ENCODE peak calls at places on chromosome 11, in four cellular contexts. Z is psoas muscle, H is GM23338, X is endothelial cell. K is an unnamed sample.
A peak's percentile ranks its signal among the peaks of the same experiment; 100 is the strongest.

GRCh38 chr11:118415051-118415738 is 13.8 kb downstream of the ATP5MG start:
- DNase-seq in Z (no peak), H (no peak), X (no peak), K (no peak)

GRCh38 chr11:30914143-30914762 is 328.1 kb upstream of the MPPED2 start:
- DNase-seq in Z (peak; percentile 56), H (peak; percentile 87), X (peak; percentile 72), K (peak; percentile 77)

GRCh38 chr11:86990520-86990919 is 35.3 kb upstream of the FZD4 start:
- DNase-seq in Z (no peak), H (peak; percentile 81), X (no peak), K (no peak)

GRCh38 chr11:13152736-13153541 is 124.7 kb upstream of the BMAL1 start:
- DNase-seq in Z (no peak), H (peak; percentile 37), X (no peak), K (no peak)

GRCh38 chr11:60719406-60719805 is 5.1 kb upstream of the MS4A18 start:
- DNase-seq in Z (no peak), H (no peak), X (no peak), K (no peak)

GRCh38 chr11:75429902-75430691 is 2.9 kb downstream of the KLHL35 start:
- DNase-seq in Z (peak; percentile 80), H (peak; percentile 74), X (peak; percentile 66), K (peak; percentile 53)

GRCh38 chr11:127925430-127925829 is 661.9 kb downstream of the ETS1 start:
- DNase-seq in Z (no peak), H (no peak), X (no peak), K (no peak)

GRCh38 chr11:72274435-72274834 is 30.5 kb upstream of the PHOX2A start:
- DNase-seq in Z (no peak), H (no peak), X (no peak), K (no peak)

GRCh38 chr11:125394306-125394705 is 101.8 kb downstream of the FEZ1 start:
- DNase-seq in Z (no peak), H (no peak), X (no peak), K (no peak)

GRCh38 chr11:114832532-114833125 is 154.3 kb downstream of the NXPE2 start:
- DNase-seq in Z (no peak), H (peak; percentile 37), X (peak; percentile 23), K (no peak)

GRCh38 chr11:35366798-35367197 is 52.6 kb downstream of the SLC1A2 start:
- DNase-seq in Z (no peak), H (no peak), X (no peak), K (no peak)

GRCh38 chr11:85627332-85627997 is at the start of gene DLG2:
- DNase-seq in Z (no peak), H (peak; percentile 23), X (peak; percentile 6), K (no peak)

GRCh38 chr11:43927070-43927469 is 15.4 kb upstream of the C11orf96 start:
- DNase-seq in Z (no peak), H (no peak), X (no peak), K (no peak)

GRCh38 chr11:37320921-37321320 is 722.9 kb upstream of the RAG2 start:
- DNase-seq in Z (no peak), H (no peak), X (no peak), K (no peak)

GRCh38 chr11:14413307-14414072 is 54.5 kb upstream of the RRAS2 start:
- DNase-seq in Z (peak; percentile 58), H (peak; percentile 86), X (peak; percentile 36), K (no peak)
- TF ChIP-seq CTCF in Z (peak; percentile 15), H (peak; percentile 80), X (peak; percentile 54), K (peak; percentile 16)

GRCh38 chr11:132876301-132877071 is 655.8 kb downstream of the OPCML start:
- DNase-seq in Z (no peak), H (no peak), X (no peak), K (no peak)
- TF ChIP-seq CTCF in Z (no peak), H (no peak), X (no peak), K (no peak)

DNA sequence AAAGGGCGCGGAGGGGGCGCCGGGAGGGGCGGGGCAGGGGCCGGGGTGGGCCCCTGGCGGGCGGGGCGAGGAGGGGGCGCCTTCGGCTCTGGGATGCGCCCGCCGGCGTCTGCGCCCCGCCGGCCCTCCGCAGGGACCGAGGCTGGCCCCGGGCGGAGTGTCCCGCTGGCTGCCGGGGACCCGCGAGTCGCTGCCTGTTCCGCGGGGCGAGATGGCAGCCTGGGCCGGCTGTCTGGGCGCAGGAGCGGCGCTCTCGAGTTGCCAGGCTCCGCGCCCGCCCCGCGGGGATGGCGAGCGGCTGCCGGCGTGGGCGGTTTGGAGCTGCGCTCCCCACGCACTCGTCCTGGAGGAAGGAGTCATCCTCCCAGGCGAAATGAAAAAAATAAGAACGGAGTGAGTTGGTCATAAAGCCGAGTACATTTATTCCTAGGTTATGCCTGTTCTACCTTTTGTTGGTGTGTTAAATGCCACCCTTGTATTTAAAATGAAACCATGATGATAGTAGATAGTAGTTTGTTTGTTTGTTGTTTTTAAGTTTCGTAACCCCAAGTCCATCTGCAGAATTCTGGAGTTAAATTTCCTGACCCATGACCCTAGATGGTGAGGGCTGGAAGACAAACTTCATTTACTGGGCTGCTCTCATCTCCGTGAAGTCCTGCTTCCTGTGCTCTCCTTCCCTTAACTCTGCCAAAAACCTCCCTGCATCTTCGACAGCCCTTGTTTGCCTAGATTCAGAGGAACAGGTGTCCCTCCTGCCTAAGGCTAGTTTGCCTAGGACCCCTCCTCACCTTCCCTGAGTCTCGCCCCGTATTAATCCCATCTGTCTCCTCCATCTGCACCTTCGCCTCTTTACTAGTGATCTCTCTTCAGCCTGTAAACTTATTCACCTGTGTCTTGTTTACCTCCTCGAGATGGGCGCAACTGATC is 32.8 kb downstream of the EIF3F start:
- DNase-seq in Z (no peak), H (peak; percentile 34), X (peak; percentile 17), K (peak; percentile 45)
- TF ChIP-seq CTCF in Z (no peak), H (no peak), X (no peak), K (no peak)

DNA sequence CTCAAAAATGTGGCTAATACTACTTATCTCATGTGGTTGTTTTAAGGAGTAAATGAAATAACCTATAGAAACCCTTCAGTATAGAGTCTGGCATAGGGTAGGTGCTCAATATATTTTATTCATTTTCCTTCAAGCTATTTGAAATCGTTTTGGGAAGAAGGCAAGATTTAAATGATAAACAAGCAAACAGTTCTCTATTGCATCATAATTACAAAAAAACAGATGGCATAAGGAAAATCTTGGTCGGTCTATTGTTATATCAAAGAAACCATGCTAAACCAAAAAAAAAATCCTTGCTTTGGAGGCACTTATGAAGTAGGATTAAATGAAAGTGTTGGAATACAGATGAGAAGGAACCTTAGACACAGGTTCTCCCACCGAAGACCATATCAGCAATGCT is 4.7 kb downstream of the ZNF202 start:
- DNase-seq in Z (no peak), H (no peak), X (no peak), K (no peak)
- TF ChIP-seq CTCF in Z (no peak), H (no peak), X (no peak), K (no peak)

DNA sequence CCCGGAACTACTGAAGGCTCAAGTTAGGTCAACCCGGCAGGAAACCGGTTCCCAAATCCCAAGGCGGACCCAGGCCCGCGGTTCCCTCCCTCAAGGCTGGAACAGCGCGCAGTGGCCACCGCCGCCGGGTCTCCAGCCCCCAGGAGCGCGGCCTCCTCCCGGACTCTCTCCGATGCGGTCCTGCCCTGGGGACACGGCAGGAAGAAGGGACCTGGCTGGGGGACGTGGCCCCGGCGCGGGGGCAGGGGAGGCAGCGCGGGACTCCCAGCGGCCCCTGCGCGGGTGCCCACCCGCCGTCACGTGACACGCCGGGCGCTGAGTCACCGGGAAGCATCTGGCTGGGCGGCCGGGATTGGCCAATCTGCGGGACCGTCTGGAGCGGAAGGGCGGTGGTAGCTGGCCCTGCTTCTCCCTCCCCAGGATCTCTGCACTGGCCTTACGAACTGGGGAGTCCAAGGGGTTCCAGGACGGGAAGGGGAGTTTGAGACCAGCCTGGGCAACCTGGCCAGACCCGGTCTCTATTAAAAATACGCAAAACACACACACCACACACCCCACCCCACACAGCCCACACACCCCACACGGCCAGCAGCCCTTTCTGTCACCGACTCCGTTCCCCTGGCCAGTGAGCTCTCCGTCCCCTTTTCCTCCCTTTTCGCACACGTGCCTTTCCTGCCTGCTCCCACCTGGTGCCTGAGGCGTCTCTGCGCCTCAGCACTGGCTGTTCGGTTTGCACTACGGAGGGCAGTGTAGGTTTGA is 21.4 kb upstream of the MALAT1 start:
- DNase-seq in Z (peak; percentile 99), H (peak; percentile 96), X (peak; percentile 89), K (peak; percentile 89)
- TF ChIP-seq CTCF in Z (no peak), H (no peak), X (no peak), K (no peak)

K was measured in mesothelial cell of epicardium.